ENCODE peak calls at places on chromosomes 2 and 18, in ten cellular contexts. R, A, Y, U, D, B, L, E, S and C are unnamed samples.

GRCh38 chr2:8641516-8641915 is 40.3 kb upstream of the ID2 start:
- DNase-seq in R (no peak), A (no peak), Y (no peak), U (no peak), D (no peak), B (no peak), L (peak), E (no peak), S (no peak), C (no peak)

GRCh38 chr2:21092308-21092869 is 31.4 kb upstream of the TDRD15 start:
- DNase-seq in R (no peak), A (no peak), Y (no peak), U (no peak), D (no peak), B (no peak), L (no peak), E (no peak), S (no peak), C (no peak)

GRCh38 chr2:240846881-240847601 is 21.6 kb upstream of the AGXT start:
- DNase-seq in R (no peak), A (no peak), Y (no peak), U (no peak), D (no peak), B (no peak), L (no peak), E (no peak), S (no peak), C (no peak)

GRCh38 chr2:157155992-157156391 is 101.5 kb upstream of the GALNT5 start:
- DNase-seq in R (no peak), A (no peak), Y (no peak), U (no peak), D (no peak), B (no peak), L (no peak), E (no peak), S (no peak), C (no peak)

GRCh38 chr2:216596986-216597509 is 36.2 kb upstream of the IGFBP2 start:
- DNase-seq in R (no peak), A (no peak), Y (no peak), U (peak), D (no peak), B (no peak), L (no peak), E (no peak), S (no peak), C (no peak)

GRCh38 chr18:57437782-57438668 is 2.9 kb downstream of the ONECUT2 start:
- DNase-seq in R (no peak), A (peak), Y (peak), U (peak), D (no peak), B (peak), L (no peak), E (peak), S (peak), C (peak)

GRCh38 chr18:40159141-40160017 is 1795.7 kb upstream of the PIK3C3 start:
- DNase-seq in R (peak), A (no peak), Y (peak), U (peak), D (no peak), B (no peak), L (no peak), E (peak), S (peak), C (peak)

GRCh38 chr2:117835990-117836760 is 21.7 kb downstream of the DDX18 start:
- DNase-seq in R (peak), A (peak), Y (peak), U (peak), D (peak), B (peak), L (peak), E (peak), S (peak), C (peak)

GRCh38 chr2:133231264-133231663 is 337.0 kb downstream of the NCKAP5 start:
- DNase-seq in R (no peak), A (no peak), Y (no peak), U (no peak), D (no peak), B (no peak), L (no peak), E (no peak), S (no peak), C (no peak)

GRCh38 chr2:134189009-134189717 is 64.7 kb upstream of the MGAT5 start:
- DNase-seq in R (no peak), A (peak), Y (peak), U (peak), D (no peak), B (peak), L (no peak), E (no peak), S (peak), C (peak)

GRCh38 chr18:46281185-46282176 is 177.3 kb downstream of the HAUS1 start:
- DNase-seq in R (peak), A (peak), Y (peak), U (peak), D (peak), B (peak), L (no peak), E (peak), S (peak), C (peak)

GRCh38 chr2:190121971-190122370 is 59.4 kb upstream of the MSTN start:
- DNase-seq in R (peak), A (no peak), Y (peak), U (peak), D (no peak), B (peak), L (no peak), E (peak), S (peak), C (peak)

GRCh38 chr2:176388886-176389285 is 119.6 kb downstream of the MTX2 start:
- DNase-seq in R (peak), A (no peak), Y (no peak), U (no peak), D (no peak), B (no peak), L (no peak), E (no peak), S (no peak), C (peak)

GRCh38 chr2:9824956-9825720 is 18.1 kb upstream of the TAF1B start:
- DNase-seq in R (no peak), A (no peak), Y (no peak), U (no peak), D (no peak), B (peak), L (no peak), E (no peak), S (no peak), C (no peak)

GRCh38 chr2:131092409-131093065 is 723 bp downstream of the FAM168B start:
- DNase-seq in R (no peak), A (no peak), Y (peak), U (no peak), D (no peak), B (no peak), L (no peak), E (no peak), S (no peak), C (no peak)

GRCh38 chr2:16881122-16881521 is 215.5 kb upstream of the CYRIA start:
- DNase-seq in R (no peak), A (no peak), Y (no peak), U (no peak), D (no peak), B (no peak), L (no peak), E (no peak), S (no peak), C (no peak)

GRCh38 chr2:85666435-85666924 is 1.5 kb downstream of the SFTPB start:
- DNase-seq in R (no peak), A (no peak), Y (no peak), U (no peak), D (no peak), B (no peak), L (no peak), E (no peak), S (no peak), C (no peak)

DNA sequence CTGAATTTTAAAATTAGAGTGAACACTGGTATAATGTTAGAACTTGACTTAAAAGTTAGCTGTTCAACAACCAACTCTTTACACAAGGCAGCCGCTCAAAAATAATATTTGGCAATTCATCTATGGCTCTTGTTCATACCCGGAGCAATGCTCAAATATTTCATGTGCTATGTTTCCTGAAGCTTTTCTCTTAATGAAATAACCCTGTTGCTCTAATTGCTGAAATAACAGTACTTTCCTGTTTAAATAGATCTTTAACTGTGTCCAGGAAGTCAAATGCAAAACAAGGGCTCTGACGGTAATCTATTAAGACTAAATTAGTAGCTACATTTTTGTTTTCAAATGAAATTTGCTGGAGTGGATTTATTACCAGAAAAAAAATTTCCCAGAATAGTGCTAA is 33.7 kb downstream of the RFTN2 start:
- DNase-seq in R (no peak), A (no peak), Y (no peak), U (no peak), D (no peak), B (no peak), L (no peak), E (no peak), S (no peak), C (no peak)
- H3K4me3 ChIP-seq in R (no peak), A (no peak), Y (no peak), U (no peak), D (no peak), B (no peak), L (no peak), E (peak), S (no peak), C (no peak)

DNA sequence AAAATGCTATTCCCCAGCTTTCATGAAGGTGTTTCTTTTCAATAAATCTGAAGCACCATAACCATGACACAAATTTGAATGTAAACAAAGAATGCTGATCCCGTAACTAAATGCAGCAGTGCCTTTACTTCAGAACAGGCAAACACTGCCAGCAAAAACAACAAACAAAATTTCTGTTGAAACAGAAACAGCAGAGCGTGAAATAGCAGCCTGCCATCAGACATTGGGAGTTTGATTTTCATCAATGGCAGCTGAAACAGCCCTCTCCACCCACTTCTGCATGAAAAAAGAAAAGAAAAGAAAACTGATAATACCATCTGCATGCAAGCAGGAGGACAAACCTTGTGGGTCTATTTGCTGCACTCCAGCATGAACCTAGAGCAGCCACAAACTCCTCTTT is 128.3 kb downstream of the CDH2 start:
- DNase-seq in R (no peak), A (no peak), Y (no peak), U (no peak), D (no peak), B (no peak), L (no peak), E (no peak), S (no peak), C (no peak)
- H3K4me3 ChIP-seq in R (peak), A (no peak), Y (no peak), U (no peak), D (no peak), B (no peak), L (no peak), E (no peak), S (no peak), C (no peak)

DNA sequence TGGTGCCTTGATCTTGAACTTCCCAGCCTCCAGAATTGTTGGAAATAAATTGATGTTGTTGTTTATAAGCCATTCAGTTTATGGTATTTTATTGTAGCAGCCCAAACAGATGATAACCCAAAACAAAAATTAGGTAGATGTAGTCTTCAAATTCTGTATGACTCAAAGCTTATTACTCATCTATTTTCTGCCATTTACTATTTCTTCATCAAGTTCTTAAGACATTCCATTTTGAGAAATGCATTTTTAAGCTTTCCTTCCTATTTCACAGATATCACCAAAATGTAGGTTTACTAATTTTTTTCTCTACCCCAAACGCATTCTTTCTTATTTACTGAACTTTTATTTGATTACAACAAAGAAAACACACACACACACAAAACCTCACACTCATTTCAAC is 148.2 kb downstream of the RND3 start:
- DNase-seq in R (no peak), A (no peak), Y (no peak), U (no peak), D (no peak), B (peak), L (no peak), E (no peak), S (peak), C (peak)
- H3K4me3 ChIP-seq in R (no peak), A (no peak), Y (no peak), U (no peak), D (no peak), B (no peak), L (no peak), E (no peak), S (no peak), C (no peak)

GRCh38 chr2:38935568-38936172 is 46.0 kb downstream of the ARHGEF33 start:
- DNase-seq in R (no peak), A (no peak), Y (no peak), U (peak), D (no peak), B (peak), L (no peak), E (no peak), S (peak), C (peak)
- H3K4me3 ChIP-seq in R (no peak), A (no peak), Y (no peak), U (no peak), D (no peak), B (no peak), L (no peak), E (no peak), S (no peak), C (no peak)